ENCODE peak calls at places on chromosomes 2 and 18, in six cellular contexts. D, R, L, U, G and S are unnamed samples. For H3K4me1, the result is how much of the 10 kb centered on the place peaks cover.

GRCh38 chr2:237501892-237502513 is 15.0 kb downstream of the MLPH start:
- DNase-seq in G (no peak), U (no peak), D (no peak), L (no peak), R (no peak), S (no peak)

GRCh38 chr2:127197475-127198385 is 22.4 kb downstream of the CYP27C1 start:
- DNase-seq in D (peak), L (no peak), U (no peak), R (no peak), G (peak), S (peak)

GRCh38 chr2:239465017-239466001 is 64.5 kb upstream of the HDAC4 start:
- DNase-seq in R (peak), L (peak), G (no peak), U (no peak), D (peak), S (peak)

GRCh38 chr2:48736251-48736650 is 19.3 kb downstream of the LHCGR start:
- DNase-seq in L (no peak), R (no peak), G (no peak), U (no peak), D (no peak), S (no peak)

GRCh38 chr2:160332318-160332717 is 132.2 kb upstream of the ITGB6 start:
- DNase-seq in R (no peak), U (no peak), G (no peak), D (no peak), L (no peak), S (no peak)

GRCh38 chr18:22169889-22170420 is 566 bp downstream of the GATA6 start:
- DNase-seq in L (no peak), R (no peak), U (peak), D (peak), G (no peak), S (no peak)

GRCh38 chr2:188089896-188090295 is 201.8 kb upstream of the GULP1 start:
- DNase-seq in U (no peak), G (no peak), D (no peak), L (no peak), R (no peak), S (no peak)

GRCh38 chr2:71129114-71129890 is 727 bp downstream of the MCEE start:
- DNase-seq in D (no peak), R (no peak), U (no peak), L (no peak), G (no peak), S (no peak)

GRCh38 chr2:176582990-176583481 is 313.8 kb downstream of the MTX2 start:
- DNase-seq in L (peak), G (no peak), U (no peak), R (no peak), D (no peak), S (no peak)

GRCh38 chr18:70598406-70598805 is 309.6 kb downstream of the SOCS6 start:
- DNase-seq in D (no peak), G (no peak), L (no peak), R (no peak), U (no peak), S (no peak)

GRCh38 chr2:23390152-23390551 is 5.2 kb downstream of the KLHL29 start:
- DNase-seq in G (no peak), U (no peak), R (no peak), L (no peak), D (no peak), S (no peak)

GRCh38 chr2:225100269-225100668 is 58.0 kb upstream of the DOCK10 start:
- DNase-seq in R (no peak), D (no peak), G (no peak), U (no peak), L (no peak), S (no peak)

GRCh38 chr2:224925066-224925821 is 117.0 kb downstream of the DOCK10 start:
- DNase-seq in G (no peak), R (no peak), D (no peak), U (no peak), L (no peak), S (no peak)

GRCh38 chr18:21291106-21291505 is 49.1 kb downstream of the GREB1L start:
- DNase-seq in U (no peak), L (no peak), R (no peak), D (no peak), G (peak), S (no peak)

GRCh38 chr2:240507060-240507777 is 50.6 kb downstream of the ANKMY1 start:
- DNase-seq in R (no peak), U (no peak), D (no peak), G (peak), L (no peak), S (no peak)

GRCh38 chr2:127146820-127147502 is 40.0 kb upstream of the BIN1 start:
- DNase-seq in R (no peak), L (no peak), D (no peak), U (no peak), G (no peak), S (no peak)

GRCh38 chr18:67117804-67118203 is 398.7 kb downstream of the DSEL start:
- DNase-seq in D (no peak), L (no peak), U (no peak), R (no peak), G (no peak), S (no peak)

GRCh38 chr18:57372444-57372843 is 20.1 kb downstream of the ST8SIA3 start:
- DNase-seq in U (no peak), L (no peak), D (no peak), G (no peak), R (no peak), S (no peak)

GRCh38 chr2:229170907-229171306 is 100.2 kb downstream of the PID1 start:
- DNase-seq in U (no peak), R (no peak), G (no peak), L (no peak), D (no peak), S (no peak)

GRCh38 chr2:127670055-127670956 is 5.0 kb downstream of the LIMS2 start:
- DNase-seq in D (no peak), L (no peak), U (no peak), R (no peak), G (no peak), S (no peak)

GRCh38 chr2:206804326-206804725 is 38.9 kb downstream of the FASTKD2 start:
- DNase-seq in U (no peak), L (no peak), D (no peak), R (no peak), G (no peak), S (no peak)

GRCh38 chr2:26883971-26884370 is 36.0 kb downstream of the DPYSL5 start:
- DNase-seq in G (no peak), D (no peak), U (no peak), R (no peak), L (no peak), S (no peak)

GRCh38 chr2:102063360-102063947 is 71.7 kb downstream of the IL1R2 start:
- DNase-seq in D (peak), G (no peak), U (no peak), R (peak), L (peak), S (peak)

GRCh38 chr18:47799376-47799775 is 131.1 kb downstream of the SMAD2 start:
- DNase-seq in L (no peak), R (no peak), U (no peak), D (no peak), G (no peak), S (no peak)

GRCh38 chr2:126700677-126701076 is 44.7 kb downstream of the GYPC start:
- DNase-seq in U (no peak), R (no peak), L (no peak), D (no peak), G (no peak), S (no peak)

GRCh38 chr2:237885171-237885930 is 25.9 kb downstream of the RAMP1 start:
- DNase-seq in U (peak), D (no peak), L (peak), R (peak), G (no peak), S (no peak)

GRCh38 chr2:234991793-234992192 is 40.0 kb downstream of the SH3BP4 start:
- DNase-seq in D (no peak), U (no peak), R (no peak), G (no peak), L (no peak), S (peak)

GRCh38 chr2:160194946-160195345 is 5.1 kb downstream of the ITGB6 start:
- DNase-seq in D (no peak), L (no peak), U (no peak), R (no peak), G (no peak), S (no peak)

GRCh38 chr2:1723397-1724042 is 20.8 kb downstream of the PXDN start:
- DNase-seq in G (no peak), U (no peak), D (no peak), R (no peak), L (no peak), S (no peak)

GRCh38 chr2:26873584-26873983 is 25.7 kb downstream of the DPYSL5 start:
- DNase-seq in R (no peak), D (no peak), U (no peak), G (no peak), L (no peak), S (no peak)

GRCh38 chr2:201517094-201517493 is 65.6 kb downstream of the STRADB start:
- DNase-seq in L (no peak), G (no peak), U (no peak), D (no peak), R (no peak), S (no peak)

GRCh38 chr2:237198144-237198900 is 112.6 kb downstream of the COPS8 start:
- DNase-seq in U (no peak), D (no peak), G (no peak), L (no peak), R (no peak), S (no peak)

GRCh38 chr2:131040661-131041401 is 52.4 kb downstream of the FAM168B start:
- DNase-seq in D (no peak), L (no peak), U (peak), R (no peak), G (no peak), S (no peak)

GRCh38 chr2:232288489-232288888 is 90.1 kb upstream of the ALPP start:
- DNase-seq in L (no peak), D (no peak), U (no peak), R (no peak), G (no peak), S (no peak)

GRCh38 chr2:26742053-26742770 is 21.9 kb upstream of the SLC35F6 start:
- DNase-seq in R (no peak), L (no peak), G (no peak), D (no peak), U (no peak), S (no peak)

GRCh38 chr2:55917713-55918390 is 5.7 kb downstream of the EFEMP1 start:
- DNase-seq in D (no peak), L (no peak), R (no peak), G (no peak), U (no peak), S (no peak)
- H3K4me3 ChIP-seq in D (no peak), L (no peak), R (no peak), G (no peak), U (no peak), S (no peak)

GRCh38 chr2:164778723-164779122 is 62.9 kb downstream of the COBLL1 start:
- DNase-seq in U (no peak), G (no peak), L (no peak), R (no peak), D (no peak), S (no peak)
- H3K4me1 ChIP-seq in U (under half), G (under half), L (under half), R (half or more), D (half or more), S (under half)

DNA sequence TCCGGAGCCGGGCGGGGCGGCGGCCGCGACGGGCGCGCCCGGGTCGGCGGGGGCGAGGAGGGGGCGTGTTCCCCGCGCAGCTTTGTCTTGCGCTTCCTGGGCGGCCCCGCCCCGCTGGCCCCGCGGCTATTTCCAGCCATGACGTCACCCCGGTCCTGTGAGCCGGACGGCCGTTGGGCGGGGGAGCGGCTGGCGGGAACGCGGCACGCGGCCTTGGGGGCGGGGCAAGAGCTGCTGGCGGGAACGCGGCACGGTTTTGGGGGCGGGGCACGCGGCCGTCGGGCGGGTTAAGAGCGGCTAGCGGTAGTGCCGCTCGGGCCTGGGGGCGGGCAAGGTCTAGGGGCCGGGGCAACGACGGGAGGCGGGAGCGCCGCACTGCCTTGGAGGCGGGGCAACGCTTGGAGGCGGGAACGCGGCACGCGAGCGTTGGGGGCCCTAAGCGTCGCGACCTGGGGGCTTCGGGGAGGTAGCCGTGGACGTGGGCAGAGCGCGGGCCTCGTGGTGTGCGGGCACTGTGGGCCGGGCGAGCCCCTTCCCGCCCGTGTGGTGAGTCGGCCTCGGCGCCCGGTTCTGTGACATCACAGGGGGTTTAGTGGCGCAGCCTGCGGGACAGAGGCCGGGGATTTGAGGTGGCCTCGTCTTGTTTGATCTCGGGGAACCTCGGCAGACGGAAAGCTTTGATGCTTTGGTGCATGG is 704 bp downstream of the KLF11 start:
- DNase-seq in D (peak), L (peak), U (peak), R (peak), G (peak), S (peak)
- H3K4me3 ChIP-seq in D (peak), L (peak), U (peak), R (peak), G (peak), S (peak)

GRCh38 chr2:218809515-218809914 is 22.1 kb downstream of the PRKAG3 start:
- DNase-seq in U (no peak), R (no peak), L (no peak), G (no peak), D (no peak), S (no peak)
- H3K4me1 ChIP-seq in U (under half), R (under half), L (under half), G (under half), D (under half), S (under half)

DNA sequence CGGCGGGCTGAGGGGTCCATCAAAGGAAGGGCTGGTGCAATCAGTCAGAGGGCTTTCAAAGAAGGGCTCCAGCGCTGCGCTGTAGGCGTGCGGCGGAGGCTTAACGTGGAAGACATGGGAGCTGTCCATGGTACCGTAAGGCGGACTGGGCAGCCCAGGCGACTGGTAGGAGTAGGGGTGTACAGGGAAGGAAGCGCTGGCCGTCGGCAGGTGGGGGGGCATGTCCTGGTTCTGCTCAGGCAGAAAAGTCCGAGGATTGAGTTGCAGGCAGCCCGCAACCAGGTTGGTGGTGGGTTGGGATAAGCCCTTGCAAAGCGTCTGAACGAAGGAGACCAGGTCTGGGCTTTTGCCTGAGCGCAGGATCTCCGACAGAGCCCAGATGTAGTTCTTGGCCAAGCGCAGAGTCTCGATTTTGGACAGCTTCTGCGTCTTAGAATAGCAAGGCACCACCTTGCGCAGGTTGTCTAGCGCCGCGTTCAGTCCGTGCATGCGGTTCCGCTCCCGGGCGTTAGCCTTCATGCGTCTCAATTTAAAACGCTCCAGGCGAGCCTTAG is 2.2 kb downstream of the NEUROD1 start:
- DNase-seq in L (peak), D (peak), R (no peak), U (peak), G (peak), S (peak)
- H3K4me3 ChIP-seq in L (no peak), D (no peak), R (no peak), U (no peak), G (no peak), S (no peak)

GRCh38 chr2:14255135-14255820 is 377.2 kb upstream of the LRATD1 start:
- DNase-seq in G (peak), L (no peak), R (no peak), U (no peak), D (no peak), S (no peak)
- H3K4me1 ChIP-seq in G (under half), L (under half), R (under half), U (under half), D (under half), S (under half)